ENCODE peak calls at places on chromosomes 3 and 15, in four cellular contexts. R is fibroblast of pulmonary artery, K is GM23338, Y is IMR-90. X is an unnamed sample.

GRCh38 chr3:98966434-98966833 is 64.9 kb upstream of the DCBLD2 start:
- DNase-seq in R (no peak), K (no peak), Y (no peak), X (no peak)

GRCh38 chr15:90489514-90489913 is 40.2 kb upstream of the CRTC3 start:
- DNase-seq in R (no peak), K (no peak), Y (no peak), X (no peak)

GRCh38 chr3:171874251-171874679 is 31.1 kb downstream of the TMEM212 start:
- DNase-seq in R (peak), K (peak), Y (peak), X (peak)

GRCh38 chr3:192038726-192039125 is 577.8 kb downstream of the PYDC2 start:
- DNase-seq in R (no peak), K (peak), Y (no peak), X (no peak)

GRCh38 chr3:152835311-152836102 is 576 bp downstream of the P2RY1 start:
- DNase-seq in R (peak), K (peak), Y (peak), X (peak)

GRCh38 chr15:78934063-78935023 is 10.5 kb downstream of the CTSH start:
- DNase-seq in R (peak), K (no peak), Y (no peak), X (peak)

GRCh38 chr3:34382859-34383258 is 584.4 kb downstream of the PDCD6IP start:
- DNase-seq in R (no peak), K (no peak), Y (no peak), X (no peak)

GRCh38 chr3:107446706-107447105 is 69.5 kb downstream of the CCDC54 start:
- DNase-seq in R (no peak), K (no peak), Y (no peak), X (no peak)

GRCh38 chr3:90062631-90063200 is 955.3 kb downstream of the EPHA3 start:
- DNase-seq in R (peak), K (no peak), Y (no peak), X (peak)

GRCh38 chr3:165206454-165207266 is 10.5 kb upstream of the SLITRK3 start:
- DNase-seq in R (peak), K (peak), Y (peak), X (peak)

GRCh38 chr3:54784021-54784420 is 143.8 kb downstream of the LRTM1 start:
- DNase-seq in R (no peak), K (no peak), Y (no peak), X (no peak)

GRCh38 chr3:156602424-156602823 is 47.5 kb upstream of the SSR3 start:
- DNase-seq in R (no peak), K (no peak), Y (no peak), X (peak)

GRCh38 chr3:140093742-140094141 is 158.8 kb downstream of the CLSTN2 start:
- DNase-seq in R (peak), K (no peak), Y (peak), X (peak)

GRCh38 chr3:168998792-168999191 is 664.7 kb downstream of the MECOM start:
- DNase-seq in R (no peak), K (no peak), Y (no peak), X (no peak)

GRCh38 chr3:44016818-44017217 is 224.9 kb upstream of the TOPAZ1 start:
- DNase-seq in R (no peak), K (no peak), Y (no peak), X (no peak)

GRCh38 chr3:179347108-179347382 is 464 bp upstream of the MFN1 start:
- DNase-seq in R (no peak), K (no peak), Y (no peak), X (no peak)

GRCh38 chr15:39618063-39618823 is 37.4 kb downstream of the THBS1 start:
- DNase-seq in R (no peak), K (no peak), Y (no peak), X (no peak)

GRCh38 chr3:9727041-9727595 is 4.4 kb upstream of the BRPF1 start:
- DNase-seq in R (no peak), K (peak), Y (no peak), X (no peak)
- TF ChIP-seq CTCF in R (peak), K (peak), Y (no peak), X (peak)

GRCh38 chr3:149291178-149291577 is 42.3 kb downstream of the TM4SF18 start:
- DNase-seq in R (peak), K (peak), Y (no peak), X (no peak)
- TF ChIP-seq CTCF in R (peak), K (peak), Y (peak), X (peak)

GRCh38 chr3:197801801-197802504 is 10.9 kb downstream of the LRCH3 start:
- DNase-seq in R (peak), K (peak), Y (peak), X (peak)
- TF ChIP-seq CTCF in R (peak), K (peak), Y (peak), X (peak)

DNA sequence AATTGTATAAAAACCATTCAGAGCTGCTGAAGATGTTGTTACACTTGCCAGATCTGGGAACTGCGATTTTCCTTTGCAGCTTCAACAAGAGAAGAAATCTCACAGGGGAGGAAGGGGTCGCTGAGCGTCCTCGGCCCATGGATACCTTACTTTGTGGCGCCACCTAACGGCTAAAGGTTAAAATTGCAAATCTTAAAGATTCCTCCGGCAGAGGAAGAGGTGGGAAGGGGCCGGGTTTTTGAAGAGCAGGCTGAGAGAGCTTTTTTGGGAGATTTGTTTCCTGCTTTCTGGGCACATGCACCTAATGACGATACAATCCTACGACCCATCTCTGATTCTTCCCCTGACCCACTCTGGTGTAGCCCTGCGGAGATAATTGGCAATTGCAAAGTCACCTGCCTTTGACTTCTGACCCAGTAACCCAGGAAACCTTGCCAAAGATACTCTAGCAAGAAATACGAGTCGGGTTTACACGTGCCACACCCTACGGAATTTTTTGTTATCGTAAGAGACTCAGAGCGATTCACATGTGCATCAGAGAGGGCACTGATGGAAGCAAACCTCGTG is 55.4 kb upstream of the CHRNA7 start:
- DNase-seq in R (peak), K (peak), Y (peak), X (peak)
- TF ChIP-seq CTCF in R (peak), K (peak), Y (peak), X (peak)

DNA sequence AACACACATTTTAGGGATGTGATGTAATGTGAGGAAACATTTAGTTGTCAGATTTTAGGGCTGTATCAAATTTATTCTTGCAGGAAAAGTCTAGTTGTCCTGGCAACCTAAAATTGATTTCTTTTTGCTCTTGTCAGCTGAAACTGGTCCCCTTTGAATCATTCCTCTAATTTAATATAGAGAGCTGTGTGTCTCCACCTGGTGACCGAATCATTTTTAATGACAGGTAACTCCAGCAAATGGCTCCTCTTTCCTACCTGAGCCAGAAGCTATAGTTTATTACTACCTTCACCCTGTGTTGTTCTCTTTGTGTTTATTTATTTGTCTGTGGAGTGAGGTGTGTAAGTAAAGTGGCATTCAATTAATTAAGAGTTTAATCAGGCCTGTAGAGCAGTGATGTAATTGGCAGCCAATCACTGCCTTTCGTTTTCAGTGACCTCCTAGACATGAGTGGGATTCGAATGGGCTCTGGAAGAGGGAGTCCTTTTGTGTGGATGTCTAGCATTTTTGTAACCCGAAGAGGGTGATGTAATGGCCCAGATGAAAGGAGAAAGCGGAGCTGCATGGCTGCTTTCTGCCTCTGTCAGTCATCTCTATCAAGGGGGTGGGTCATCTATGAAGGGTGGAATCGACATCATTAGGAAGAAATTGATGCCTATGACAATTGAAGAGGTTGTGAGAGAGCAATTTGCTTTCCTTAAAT is 125.9 kb downstream of the LPP start:
- DNase-seq in R (no peak), K (no peak), Y (peak), X (no peak)
- TF ChIP-seq CTCF in R (no peak), K (peak), Y (no peak), X (no peak)

GRCh38 chr3:10772230-10773161 is 43.5 kb upstream of the SLC6A11 start:
- DNase-seq in R (peak), K (peak), Y (no peak), X (peak)
- TF ChIP-seq CTCF in R (peak), K (peak), Y (peak), X (peak)

DNA sequence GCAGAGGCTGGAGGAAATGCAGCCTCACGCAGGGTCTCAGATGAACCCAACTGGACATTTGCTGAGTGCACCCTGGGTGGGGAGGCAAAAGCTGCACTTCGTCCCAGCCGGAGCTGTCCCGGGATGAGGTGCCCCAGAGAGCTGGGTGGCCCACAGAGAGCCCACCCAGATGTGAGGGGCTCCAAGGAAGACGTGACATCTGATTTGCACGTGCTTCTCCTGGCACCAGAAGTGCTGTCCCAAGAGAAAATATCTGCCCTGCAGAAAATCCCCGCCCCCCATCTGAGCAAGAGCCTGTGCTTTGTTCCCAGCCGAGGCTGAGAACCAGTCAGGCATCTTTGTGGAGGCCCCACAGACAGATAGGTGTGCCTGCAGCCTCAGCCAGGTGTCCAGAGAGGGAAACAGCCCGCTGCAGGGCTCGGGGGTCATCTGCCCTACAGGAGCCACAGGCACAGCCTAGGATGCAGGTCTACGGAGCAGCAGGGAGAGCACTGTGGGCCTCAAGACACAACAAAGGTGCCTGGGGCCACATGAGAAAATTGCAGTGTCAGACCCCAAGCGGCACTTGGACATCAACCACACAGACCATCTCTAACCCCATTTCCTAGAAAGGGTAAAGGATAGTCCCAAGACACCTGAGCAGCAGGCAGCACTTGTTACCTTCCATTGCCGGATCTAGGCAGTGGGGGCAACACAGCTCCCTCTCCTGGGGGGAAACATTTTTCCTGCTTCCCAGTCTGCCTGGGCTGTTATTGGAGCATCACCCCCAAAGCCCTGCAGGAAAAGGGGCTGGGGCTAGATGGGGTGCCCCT is 5.8 kb downstream of the TMIE start:
- DNase-seq in R (no peak), K (peak), Y (no peak), X (no peak)
- TF ChIP-seq CTCF in R (no peak), K (peak), Y (no peak), X (peak)

GRCh38 chr15:27059610-27060202 is 88.7 kb downstream of the GABRG3 start:
- DNase-seq in R (peak), K (peak), Y (peak), X (peak)
- TF ChIP-seq CTCF in R (peak), K (peak), Y (peak), X (peak)

X was measured in choroid plexus epithelial cell.